ENCODE peak calls at places on chromosomes 3 and 15, in six cellular contexts. P is stimulated activated effector memory CD8-positive, alpha-beta T cell treated with anti-CD3 and anti-CD28 coated beads, Interleukin-12 subunit alpha, Interleukin-12 subunit beta, amount 100 ng/mL, for 72 hours; I is GM03348; E is A549; A is Jurkat, Clone E6-1; S is RCC 7860. U is an unnamed sample.

GRCh38 chr15:63950911-63951481 is 95.3 kb downstream of the DAPK2 start:
- DNase-seq in P (peak), I (peak), E (no peak), A (no peak), S (no peak), U (no peak)

GRCh38 chr3:96813820-96814580 is 394 bp upstream of the EPHA6 start:
- DNase-seq in P (no peak), I (peak), E (peak), A (no peak), S (peak), U (no peak)

GRCh38 chr15:27057904-27058645 is 87.1 kb downstream of the GABRG3 start:
- DNase-seq in P (no peak), I (no peak), E (no peak), A (no peak), S (peak), U (no peak)

GRCh38 chr3:124395584-124396340 is 334.5 kb upstream of the UMPS start:
- DNase-seq in P (no peak), I (no peak), E (no peak), A (no peak), S (no peak), U (no peak)

GRCh38 chr3:133937756-133938601 is 42.3 kb upstream of the RAB6B start:
- DNase-seq in P (no peak), I (peak), E (no peak), A (no peak), S (no peak), U (no peak)

GRCh38 chr15:71448688-71449114 is 333.4 kb downstream of the THSD4 start:
- DNase-seq in P (no peak), I (peak), E (peak), A (peak), S (peak), U (peak)

GRCh38 chr3:148175215-148175614 is 522.5 kb upstream of the AGTR1 start:
- DNase-seq in P (no peak), I (peak), E (no peak), A (no peak), S (no peak), U (no peak)

GRCh38 chr3:21310176-21310575 is 440.8 kb downstream of the ZNF385D start:
- DNase-seq in P (no peak), I (peak), E (no peak), A (no peak), S (no peak), U (no peak)

GRCh38 chr15:96330450-96331140 is at the start of gene NR2F2:
- DNase-seq in P (peak), I (peak), E (peak), A (peak), S (peak), U (peak)

GRCh38 chr3:39907981-39908380 is 98.6 kb downstream of the MYRIP start:
- DNase-seq in P (no peak), I (no peak), E (no peak), A (no peak), S (no peak), U (no peak)

GRCh38 chr15:80749589-80749988 is 29.6 kb upstream of the CEMIP start:
- DNase-seq in P (no peak), I (no peak), E (peak), A (no peak), S (no peak), U (no peak)

GRCh38 chr3:140508545-140508944 is 169.3 kb upstream of the TRIM42 start:
- DNase-seq in P (no peak), I (no peak), E (no peak), A (no peak), S (no peak), U (no peak)

GRCh38 chr3:147945968-147946519 is 536.9 kb downstream of the ZIC1 start:
- DNase-seq in P (no peak), I (peak), E (peak), A (peak), S (peak), U (no peak)

GRCh38 chr15:97791824-97792792 is 168.4 kb upstream of the ARRDC4 start:
- DNase-seq in P (no peak), I (no peak), E (no peak), A (no peak), S (no peak), U (no peak)

GRCh38 chr15:100711479-100712130 is 109.2 kb downstream of the ASB7 start:
- DNase-seq in P (no peak), I (no peak), E (no peak), A (peak), S (no peak), U (no peak)

GRCh38 chr3:159919873-159920272 is 68.8 kb upstream of the IL12A start:
- DNase-seq in P (no peak), I (no peak), E (no peak), A (no peak), S (peak), U (no peak)

GRCh38 chr15:32706704-32707103 is 11.1 kb upstream of the GREM1 start:
- DNase-seq in P (no peak), I (peak), E (no peak), A (no peak), S (no peak), U (peak)

GRCh38 chr3:194285024-194285858 is 65.9 kb downstream of the CPN2 start:
- DNase-seq in P (no peak), I (peak), E (no peak), A (no peak), S (no peak), U (no peak)

GRCh38 chr3:188137062-188137461 is 16.9 kb upstream of the LPP start:
- DNase-seq in P (no peak), I (no peak), E (no peak), A (no peak), S (no peak), U (no peak)

GRCh38 chr15:31471731-31472430 is 145.2 kb downstream of the KLF13 start:
- DNase-seq in P (no peak), I (peak), E (no peak), A (no peak), S (peak), U (no peak)

GRCh38 chr3:71309342-71309741 is 274.2 kb downstream of the FOXP1 start:
- DNase-seq in P (peak), I (peak), E (no peak), A (peak), S (no peak), U (no peak)

GRCh38 chr3:48038971-48039481 is 22.8 kb upstream of the MAP4 start:
- DNase-seq in P (no peak), I (no peak), E (no peak), A (no peak), S (no peak), U (no peak)

GRCh38 chr15:85832389-85832788 is 37.7 kb upstream of the KLHL25 start:
- DNase-seq in P (no peak), I (no peak), E (no peak), A (no peak), S (no peak), U (no peak)

GRCh38 chr3:78906245-78906644 is 861.6 kb downstream of the ROBO1 start:
- DNase-seq in P (no peak), I (no peak), E (no peak), A (no peak), S (no peak), U (no peak)

U was measured in PC-9.